ENCODE peak calls at places on chromosome 6, in four cellular contexts. C is HepG2, T is GM12878, K is K562. W is an unnamed sample.

GRCh38 chr6:145929037-145929633 is 35.0 kb downstream of the SHPRH start:
- DNase-seq in C (peak; percentile 49), T (no peak), K (peak; percentile 64), W (no peak)

GRCh38 chr6:22087960-22088716 is 208.7 kb downstream of the PRL start:
- DNase-seq in C (no peak), T (no peak), K (no peak), W (no peak)

GRCh38 chr6:137851669-137852068 is 15.4 kb upstream of the TNFAIP3 start:
- DNase-seq in C (no peak), T (no peak), K (no peak), W (no peak)

GRCh38 chr6:56450882-56451739 is 191.6 kb downstream of the DST start:
- DNase-seq in C (peak; percentile 55), T (no peak), K (no peak), W (no peak)

GRCh38 chr6:82118150-82118562 is 129.4 kb downstream of the IBTK start:
- DNase-seq in C (no peak), T (no peak), K (no peak), W (no peak)

GRCh38 chr6:154478691-154479090 is 31.8 kb downstream of the CNKSR3 start:
- DNase-seq in C (no peak), T (no peak), K (no peak), W (no peak)

GRCh38 chr6:40874495-40874894 is 164.5 kb downstream of the UNC5CL start:
- DNase-seq in C (no peak), T (no peak), K (peak; percentile 21), W (peak; percentile 59)

GRCh38 chr6:108655840-108656650 is 95.3 kb downstream of the FOXO3 start:
- DNase-seq in C (peak; percentile 62), T (no peak), K (no peak), W (no peak)

GRCh38 chr6:125906158-125906998 is 50.2 kb upstream of the HINT3 start:
- DNase-seq in C (peak; percentile 58), T (no peak), K (peak; percentile 77), W (peak; percentile 80)

GRCh38 chr6:97025088-97025487 is 100.6 kb downstream of the KLHL32 start:
- DNase-seq in C (no peak), T (no peak), K (no peak), W (no peak)

GRCh38 chr6:52304917-52305316 is 20.4 kb upstream of the MCM3 start:
- DNase-seq in C (no peak), T (no peak), K (no peak), W (no peak)

GRCh38 chr6:33112148-33112547 is 36.4 kb downstream of the HLA-DPB1 start:
- DNase-seq in C (peak; percentile 23), T (peak; percentile 68), K (peak; percentile 15), W (no peak)

GRCh38 chr6:101397199-101397598 is 3.7 kb downstream of the GRIK2 start:
- DNase-seq in C (peak; percentile 5), T (no peak), K (peak; percentile 3), W (no peak)

GRCh38 chr6:169966312-169967181 is 215.1 kb downstream of the ERMARD start:
- DNase-seq in C (no peak), T (no peak), K (no peak), W (no peak)

GRCh38 chr6:16761469-16762264 is 407 bp upstream of the ATXN1 start:
- DNase-seq in C (peak; percentile 92), T (no peak), K (peak; percentile 82), W (peak; percentile 87)

GRCh38 chr6:1904494-1904854 is 294.8 kb downstream of the FOXC1 start:
- DNase-seq in C (no peak), T (no peak), K (no peak), W (no peak)

GRCh38 chr6:163554663-163555062 is 140.1 kb downstream of the QKI start:
- DNase-seq in C (peak; percentile 66), T (no peak), K (peak; percentile 71), W (peak; percentile 75)

GRCh38 chr6:125821825-125822281 is 31.1 kb downstream of the NCOA7 start:
- DNase-seq in C (peak; percentile 92), T (no peak), K (no peak), W (no peak)

GRCh38 chr6:35713006-35713405 is 23.8 kb upstream of the ARMC12 start:
- DNase-seq in C (no peak), T (no peak), K (no peak), W (no peak)

GRCh38 chr6:626236-626635 is 30.7 kb downstream of the HUS1B start:
- DNase-seq in C (no peak), T (no peak), K (peak; percentile 63), W (no peak)

GRCh38 chr6:96015791-96016776 is at the start of gene FUT9:
- DNase-seq in C (no peak), T (no peak), K (no peak), W (peak; percentile 85)

GRCh38 chr6:6546318-6547110 is 42.0 kb upstream of the LY86 start:
- DNase-seq in C (no peak), T (no peak), K (no peak), W (peak; percentile 62)

GRCh38 chr6:74891358-74891811 is 314.5 kb downstream of the COL12A1 start:
- DNase-seq in C (no peak), T (no peak), K (no peak), W (no peak)

GRCh38 chr6:114195736-114196403 is 147.0 kb downstream of the HS3ST5 start:
- DNase-seq in C (no peak), T (no peak), K (no peak), W (no peak)

GRCh38 chr6:117145940-117146339 is 119.4 kb upstream of the VGLL2 start:
- DNase-seq in C (no peak), T (no peak), K (no peak), W (no peak)

GRCh38 chr6:52900536-52900935 is 9.0 kb downstream of the GSTA3 start:
- DNase-seq in C (no peak), T (no peak), K (no peak), W (no peak)

GRCh38 chr6:17987576-17988421 is at the start of gene KIF13A:
- DNase-seq in C (peak; percentile 54), T (no peak), K (peak; percentile 77), W (peak; percentile 49)

GRCh38 chr6:25899123-25899522 is 25.1 kb upstream of the SLC17A3 start:
- DNase-seq in C (peak; percentile 43), T (no peak), K (no peak), W (no peak)

DNA sequence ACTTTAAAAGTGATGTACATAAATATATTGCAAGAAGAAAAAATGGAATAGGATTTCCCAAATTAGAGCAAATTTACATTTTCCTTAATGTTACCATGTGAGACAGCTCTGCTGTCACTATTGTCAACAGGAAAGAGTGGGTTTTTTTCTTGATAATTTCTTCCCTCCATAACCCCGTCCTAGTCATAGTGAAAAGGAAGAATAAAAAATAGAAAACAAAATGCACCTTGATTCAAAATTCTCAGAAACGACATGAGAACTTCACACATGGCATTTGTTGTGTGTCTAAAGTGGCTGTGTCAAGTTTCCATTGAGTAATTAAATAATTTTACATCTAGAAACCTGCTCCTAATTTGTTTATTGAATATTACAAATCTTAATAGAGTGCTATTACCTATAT is 945.2 kb upstream of the SLC35B3 start:
- DNase-seq in C (no peak), T (no peak), K (no peak), W (no peak)
- TF ChIP-seq ESRRA in C (no peak), T (no peak), K (no peak), W (no peak)

DNA sequence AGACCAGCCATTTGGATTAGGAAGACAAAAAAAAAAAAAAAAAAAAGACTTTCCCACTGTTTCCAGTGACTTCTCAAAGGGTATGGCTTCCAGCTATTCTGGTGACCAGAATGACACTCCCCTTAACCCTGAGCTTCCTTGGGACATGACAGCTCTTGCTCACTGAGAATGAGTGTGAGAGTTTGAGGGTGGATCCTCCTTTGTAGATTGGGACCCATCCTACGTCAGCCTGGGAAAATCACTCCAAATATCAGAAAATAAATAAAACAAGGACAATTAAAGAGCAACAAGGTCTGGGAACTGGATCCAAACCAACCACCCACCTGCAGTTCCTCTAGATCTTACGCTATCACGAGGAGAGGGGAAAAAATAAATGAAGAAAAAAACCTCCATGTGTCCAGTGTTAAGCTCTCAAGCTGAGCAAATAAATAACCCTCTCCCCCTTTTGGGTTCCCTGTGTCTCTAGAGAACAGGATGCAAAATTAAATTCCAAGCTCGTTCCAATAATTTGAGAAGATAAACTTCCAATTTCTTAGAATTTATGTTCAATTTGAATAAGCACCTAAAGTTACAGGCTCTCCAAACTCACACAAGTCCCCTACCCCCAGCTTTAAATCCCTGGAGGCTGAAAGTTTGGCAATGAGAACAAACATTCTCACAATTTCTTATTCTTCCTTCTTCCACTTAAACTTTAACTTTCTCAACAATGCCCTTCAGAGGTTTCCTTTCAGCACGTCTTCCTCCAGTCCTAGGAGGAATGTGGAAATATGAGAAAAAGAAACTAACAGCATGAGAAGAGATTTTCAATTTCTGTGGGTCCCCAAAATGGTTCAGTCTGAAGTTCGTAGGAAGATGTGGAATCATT is 170.2 kb downstream of the MTFR2 start:
- DNase-seq in C (no peak), T (no peak), K (no peak), W (no peak)
- TF ChIP-seq CBFB in C (no peak), T (no peak), K (no peak), W (no peak)

GRCh38 chr6:63571382-63571882 is 848 bp upstream of the LOC128125822 start:
- DNase-seq in C (no peak), T (no peak), K (no peak), W (no peak)
- TF ChIP-seq ETV6 in C (no peak), T (no peak), K (no peak), W (no peak)

DNA sequence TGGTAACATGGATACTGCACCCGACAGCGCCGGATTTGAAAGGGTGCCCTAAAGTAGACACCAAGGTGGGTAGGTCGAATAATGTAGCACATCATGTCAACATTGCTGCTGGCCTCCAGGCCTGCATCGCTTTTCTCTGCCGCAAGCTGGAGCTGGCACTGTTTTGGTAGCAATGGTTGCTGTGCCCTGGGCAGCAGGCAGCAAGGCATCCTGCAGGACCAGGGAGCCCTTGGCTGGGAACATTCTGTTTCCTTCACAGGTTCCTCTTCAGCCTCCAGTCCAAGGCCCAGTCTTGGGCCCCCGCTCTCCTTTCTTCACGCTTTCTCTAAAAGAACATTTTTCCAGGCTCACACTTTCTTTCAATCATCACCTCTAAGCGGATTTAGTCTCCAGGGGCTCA is 365.8 kb upstream of the JARID2 start:
- DNase-seq in C (no peak), T (no peak), K (no peak), W (no peak)
- TF ChIP-seq ESRRA in C (no peak), T (no peak), K (no peak), W (no peak)

DNA sequence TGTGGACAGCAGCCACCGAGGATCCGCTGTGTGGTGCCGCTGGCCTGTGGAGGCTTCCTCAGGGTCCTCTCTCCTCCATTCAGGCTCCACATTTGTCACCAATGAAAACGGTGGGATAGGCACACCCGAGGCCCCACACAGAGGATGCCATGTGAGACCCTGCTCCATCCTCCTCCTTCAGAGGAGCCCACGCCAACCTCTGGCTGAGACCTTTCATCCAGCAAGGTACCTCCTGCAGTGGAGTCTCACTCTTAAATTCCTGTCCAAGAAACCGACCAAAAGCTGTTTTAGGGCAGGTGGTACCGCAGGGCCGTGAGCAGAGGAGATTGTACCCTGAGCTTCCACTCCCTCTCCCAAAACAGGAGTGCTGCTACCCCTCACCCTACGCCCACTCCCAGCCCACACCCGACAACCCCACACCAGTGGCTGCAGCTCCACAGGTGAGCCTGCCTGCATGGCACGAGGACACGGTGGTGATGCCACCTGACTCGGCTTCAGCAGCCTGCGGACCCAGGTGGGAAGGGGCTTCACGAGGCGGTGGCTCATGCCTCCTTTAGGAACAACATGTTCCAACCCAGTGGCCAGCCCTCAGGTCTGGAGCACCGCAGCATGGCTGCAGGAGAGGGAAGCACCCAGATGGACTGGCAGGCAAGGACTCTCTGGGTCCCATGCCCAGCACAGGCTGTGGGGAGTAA is 237.6 kb upstream of the AFDN start:
- DNase-seq in C (no peak), T (no peak), K (no peak), W (no peak)
- TF ChIP-seq CBFB in C (no peak), T (no peak), K (no peak), W (no peak)